ENCODE peak calls at places on chromosomes 13 and 19, in seven cellular contexts. V, E, Z, R, A, N and O are unnamed samples.

GRCh38 chr19:5880604-5881078 is 10.3 kb upstream of the FUT5 start:
- DNase-seq in V (no peak), E (no peak), Z (no peak), R (no peak), A (peak), N (no peak), O (peak)

GRCh38 chr19:21092107-21092506 is 10.1 kb downstream of the ZNF714 start:
- DNase-seq in V (no peak), E (no peak), Z (no peak), R (no peak), A (no peak), N (no peak), O (no peak)

GRCh38 chr13:31264146-31264545 is 64.4 kb downstream of the B3GLCT start:
- DNase-seq in V (no peak), E (no peak), Z (no peak), R (no peak), A (no peak), N (no peak), O (no peak)

GRCh38 chr13:40780822-40781401 is 8.5 kb upstream of the SLC25A15 start:
- DNase-seq in V (peak), E (no peak), Z (no peak), R (no peak), A (no peak), N (no peak), O (no peak)

GRCh38 chr19:52270266-52270885 is 989 bp downstream of the ZNF766 start:
- DNase-seq in V (no peak), E (no peak), Z (no peak), R (no peak), A (no peak), N (no peak), O (no peak)

GRCh38 chr19:1923319-1923718 is 17.7 kb upstream of the CSNK1G2 start:
- DNase-seq in V (no peak), E (no peak), Z (no peak), R (no peak), A (no peak), N (no peak), O (no peak)

GRCh38 chr13:26629260-26629659 is 71.8 kb downstream of the WASF3 start:
- DNase-seq in V (no peak), E (no peak), Z (no peak), R (no peak), A (no peak), N (no peak), O (no peak)

GRCh38 chr19:14497347-14497921 is 1.5 kb upstream of the GIPC1 start:
- DNase-seq in V (no peak), E (no peak), Z (no peak), R (no peak), A (peak), N (peak), O (no peak)